ENCODE peak calls at places on chromosomes 4 and X, in nine cellular contexts. K is spleen, Y is HCT116, T is breast epithelium, R is heart left ventricle, J is tibial nerve, P is A549, V is transverse colon, M is adrenal gland. A is an unnamed sample.

GRCh38 chrX:119622356-119623232 is 16.4 kb upstream of the NKRF start:
- DNase-seq in K (no peak), Y (no peak), T (no peak), R (peak; percentile 46), J (no peak), P (no peak), V (peak; percentile 33), M (peak; percentile 44), A (no peak)

GRCh38 chr4:62449538-62449937 is 1249.4 kb downstream of the ADGRL3 start:
- DNase-seq in K (no peak), Y (no peak), T (no peak), R (no peak), J (no peak), P (no peak), V (no peak), M (no peak), A (no peak)

GRCh38 chr4:123783936-123784335 is 387.3 kb downstream of the SPRY1 start:
- DNase-seq in K (no peak), Y (no peak), T (no peak), R (no peak), J (no peak), P (no peak), V (no peak), M (no peak), A (no peak)

GRCh38 chr4:31655328-31655727 is 935.2 kb downstream of the PCDH7 start:
- DNase-seq in K (no peak), Y (no peak), T (no peak), R (no peak), J (no peak), P (no peak), V (no peak), M (no peak), A (no peak)

GRCh38 chrX:37060999-37061398 is 52.8 kb downstream of the FAM47C start:
- DNase-seq in K (no peak), Y (peak; percentile 26), T (no peak), R (no peak), J (no peak), P (no peak), V (no peak), M (peak; percentile 26), A (no peak)

GRCh38 chr4:8394806-8395205 is 45.7 kb downstream of the ACOX3 start:
- DNase-seq in K (no peak), Y (no peak), T (no peak), R (no peak), J (no peak), P (no peak), V (no peak), M (peak; percentile 11), A (no peak)

GRCh38 chr4:89619230-89619962 is 217.6 kb downstream of the SNCA start:
- DNase-seq in K (no peak), Y (no peak), T (no peak), R (no peak), J (no peak), P (no peak), V (no peak), M (no peak), A (no peak)

GRCh38 chr4:95462946-95463345 is 85.8 kb downstream of the UNC5C start:
- DNase-seq in K (no peak), Y (no peak), T (no peak), R (no peak), J (no peak), P (no peak), V (no peak), M (no peak), A (no peak)

GRCh38 chr4:94802091-94802490 is 44.3 kb downstream of the BMPR1B start:
- DNase-seq in K (no peak), Y (no peak), T (no peak), R (peak; percentile 37), J (no peak), P (no peak), V (no peak), M (no peak), A (no peak)

GRCh38 chr4:61254406-61254805 is 54.3 kb downstream of the ADGRL3 start:
- DNase-seq in K (no peak), Y (no peak), T (no peak), R (no peak), J (no peak), P (no peak), V (no peak), M (no peak), A (no peak)

GRCh38 chrX:48792219-48792618 is 5.8 kb downstream of the GATA1 start:
- DNase-seq in K (no peak), Y (no peak), T (no peak), R (no peak), J (no peak), P (no peak), V (no peak), M (no peak), A (no peak)

GRCh38 chr4:151824647-151825046 is 63.8 kb upstream of the GATB start:
- DNase-seq in K (no peak), Y (no peak), T (no peak), R (no peak), J (no peak), P (no peak), V (no peak), M (no peak), A (no peak)

GRCh38 chrX:31547416-31547815 is 475.6 kb upstream of the FTHL17 start:
- DNase-seq in K (no peak), Y (no peak), T (no peak), R (no peak), J (no peak), P (no peak), V (no peak), M (no peak), A (no peak)

GRCh38 chr4:95363966-95364365 is 184.8 kb downstream of the UNC5C start:
- DNase-seq in K (no peak), Y (no peak), T (no peak), R (no peak), J (no peak), P (no peak), V (no peak), M (peak; percentile 13), A (no peak)

GRCh38 chrX:98452456-98452855 is 1568.7 kb downstream of the RPA4 start:
- DNase-seq in K (no peak), Y (no peak), T (no peak), R (no peak), J (no peak), P (no peak), V (no peak), M (no peak), A (no peak)

GRCh38 chr4:82044141-82044993 is 329.4 kb downstream of the HNRNPD start:
- DNase-seq in K (peak; percentile 76), Y (no peak), T (no peak), R (peak; percentile 27), J (peak; percentile 14), P (no peak), V (peak; percentile 38), M (peak; percentile 56), A (peak; percentile 18)

GRCh38 chr4:83174844-83175414 is 60.4 kb upstream of the PLAC8 start:
- DNase-seq in K (peak; percentile 89), Y (no peak), T (no peak), R (no peak), J (no peak), P (no peak), V (no peak), M (no peak), A (no peak)

GRCh38 chr4:83177182-83177581 is 62.7 kb upstream of the PLAC8 start:
- DNase-seq in K (no peak), Y (no peak), T (no peak), R (no peak), J (no peak), P (no peak), V (no peak), M (no peak), A (no peak)

GRCh38 chr4:83171640-83172039 is 57.1 kb upstream of the PLAC8 start:
- DNase-seq in K (no peak), Y (no peak), T (no peak), R (no peak), J (no peak), P (no peak), V (no peak), M (peak; percentile 5), A (no peak)

GRCh38 chr4:83170952-83171399 is 56.4 kb upstream of the PLAC8 start:
- DNase-seq in K (no peak), Y (no peak), T (no peak), R (no peak), J (no peak), P (no peak), V (no peak), M (no peak), A (no peak)

GRCh38 chr4:83172371-83172770 is 57.8 kb upstream of the PLAC8 start:
- DNase-seq in K (no peak), Y (no peak), T (no peak), R (no peak), J (no peak), P (no peak), V (no peak), M (no peak), A (no peak)
- H3K4me1 ChIP-seq in K (peaks cover 8% of the 10 kb centered on the region), Y (peaks cover 4% of the 10 kb centered on the region), T (no peaks in the 10 kb centered on the region), R (no peaks in the 10 kb centered on the region), J (no peaks in the 10 kb centered on the region), P (no peaks in the 10 kb centered on the region), V (no peaks in the 10 kb centered on the region), M (no peaks in the 10 kb centered on the region), A (no peaks in the 10 kb centered on the region)

DNA sequence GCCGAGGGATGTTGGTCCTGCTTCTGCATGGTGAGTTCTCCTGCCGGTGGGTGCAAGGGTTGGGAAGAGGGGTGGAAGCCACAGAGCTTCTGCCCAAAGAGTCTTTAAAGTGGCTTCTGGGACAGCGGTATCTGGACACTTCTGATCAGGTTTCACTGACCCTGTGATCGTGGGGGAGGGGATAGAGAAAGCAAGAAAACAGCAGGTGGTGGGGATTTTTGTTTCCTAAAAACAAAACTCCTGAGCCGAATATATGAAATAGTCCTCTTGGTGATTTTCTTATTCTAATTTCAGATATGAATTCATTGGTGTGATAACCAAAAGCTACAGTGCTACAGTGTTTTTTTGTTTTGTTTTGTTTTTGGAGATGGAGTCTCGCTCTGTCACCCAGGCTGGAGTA is 754 bp downstream of the NYX start:
- DNase-seq in K (no peak), Y (no peak), T (no peak), R (no peak), J (no peak), P (no peak), V (no peak), M (no peak), A (no peak)
- TF ChIP-seq POLR2A in K (no peak), Y (no peak), T (no peak), R (no peak), J (no peak), P (no peak), V (no peak), M (no peak), A (no peak)

DNA sequence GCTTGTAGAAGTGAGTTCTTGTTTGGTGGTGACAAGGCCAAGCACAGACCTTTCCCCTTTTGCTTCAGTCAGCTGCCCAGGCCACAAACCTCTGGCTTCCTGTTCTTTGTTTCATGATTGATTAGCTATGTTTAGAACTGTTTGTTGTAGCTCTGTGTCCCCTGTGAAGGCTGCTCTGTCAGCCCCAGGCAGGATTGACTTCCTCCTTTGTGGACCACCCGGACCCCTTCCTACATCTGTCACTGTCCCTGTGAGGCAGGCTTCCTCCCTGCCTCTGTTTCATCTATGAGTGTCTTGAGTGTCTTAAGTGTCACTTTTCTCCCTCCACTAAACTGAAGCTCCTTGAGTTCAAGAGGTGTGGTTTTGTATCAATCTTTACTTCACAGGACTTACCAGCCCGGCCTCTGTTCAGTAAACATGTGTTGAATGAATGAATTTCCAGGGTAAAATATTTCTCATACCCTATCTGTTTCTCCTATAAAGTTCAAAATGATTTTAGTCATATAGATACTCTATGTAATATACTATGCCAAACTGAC is 83.5 kb downstream of the ZNF674 start:
- DNase-seq in K (no peak), Y (no peak), T (no peak), R (no peak), J (no peak), P (no peak), V (no peak), M (peak; percentile 2), A (no peak)
- H3K9me3 ChIP-seq in K (no peaks in the 10 kb centered on the region), Y (no peaks in the 10 kb centered on the region), T (no peaks in the 10 kb centered on the region), R (no peaks in the 10 kb centered on the region), J (no peaks in the 10 kb centered on the region), P (no peaks in the 10 kb centered on the region), V (no peaks in the 10 kb centered on the region), M (no peaks in the 10 kb centered on the region), A (no peaks in the 10 kb centered on the region)

GRCh38 chr4:173264245-173264959 is 69.8 kb downstream of the HMGB2 start:
- DNase-seq in K (no peak), Y (no peak), T (no peak), R (peak; percentile 26), J (no peak), P (no peak), V (peak; percentile 31), M (peak; percentile 3), A (no peak)
- H3K4me1 ChIP-seq in K (peaks cover 21% of the 10 kb centered on the region), Y (no peaks in the 10 kb centered on the region), T (no peaks in the 10 kb centered on the region), R (no peaks in the 10 kb centered on the region), J (no peaks in the 10 kb centered on the region), P (no peaks in the 10 kb centered on the region), V (no peaks in the 10 kb centered on the region), M (peaks cover 4% of the 10 kb centered on the region), A (no peaks in the 10 kb centered on the region)

A was measured in gastrocnemius medialis.